ENCODE peak calls at places on chromosome 7, in ten cellular contexts. One of them, this sample, is unnamed.

GRCh38 chr7:15687645-15688025 is 1.2 kb upstream of the MEOX2 start:
- DNase-seq in A549: no peak
- DNase-seq in tibial artery: peak; percentile 41
- DNase-seq in nephron progenitor cell: peak; percentile 50
- DNase-seq in hepatocyte: no peak
- DNase-seq in upper lobe of right lung: no peak
- DNase-seq in AG09309: no peak
- DNase-seq in NB4: no peak
- DNase-seq in bronchial epithelial cell: no peak
- DNase-seq in GM23338: peak; percentile 57
- DNase-seq in this sample: peak; percentile 35

GRCh38 chr7:154994996-154995395 is 7.9 kb downstream of the PAXIP1 start:
- DNase-seq in A549: no peak
- DNase-seq in tibial artery: no peak
- DNase-seq in nephron progenitor cell: no peak
- DNase-seq in hepatocyte: no peak
- DNase-seq in upper lobe of right lung: no peak
- DNase-seq in AG09309: no peak
- DNase-seq in NB4: no peak
- DNase-seq in bronchial epithelial cell: no peak
- DNase-seq in GM23338: no peak
- DNase-seq in this sample: no peak

GRCh38 chr7:65968256-65969185 is 13.5 kb downstream of the GUSB start:
- DNase-seq in A549: no peak
- DNase-seq in tibial artery: no peak
- DNase-seq in nephron progenitor cell: no peak
- DNase-seq in hepatocyte: no peak
- DNase-seq in upper lobe of right lung: peak; percentile 61
- DNase-seq in AG09309: no peak
- DNase-seq in NB4: no peak
- DNase-seq in bronchial epithelial cell: no peak
- DNase-seq in GM23338: no peak
- DNase-seq in this sample: no peak

GRCh38 chr7:88073625-88074024 is 139.6 kb downstream of the ADAM22 start:
- DNase-seq in A549: no peak
- DNase-seq in tibial artery: no peak
- DNase-seq in nephron progenitor cell: no peak
- DNase-seq in hepatocyte: no peak
- DNase-seq in upper lobe of right lung: no peak
- DNase-seq in AG09309: no peak
- DNase-seq in NB4: no peak
- DNase-seq in bronchial epithelial cell: no peak
- DNase-seq in GM23338: no peak
- DNase-seq in this sample: no peak

GRCh38 chr7:87475359-87476178 is at the start of gene ABCB4:
- DNase-seq in A549: no peak
- DNase-seq in tibial artery: no peak
- DNase-seq in nephron progenitor cell: peak; percentile 56
- DNase-seq in hepatocyte: peak; percentile 46
- DNase-seq in upper lobe of right lung: peak; percentile 59
- DNase-seq in AG09309: no peak
- DNase-seq in NB4: no peak
- DNase-seq in bronchial epithelial cell: no peak
- DNase-seq in GM23338: peak; percentile 39
- DNase-seq in this sample: no peak

GRCh38 chr7:149638566-149639320 is 134.6 kb downstream of the ZNF467 start:
- DNase-seq in A549: no peak
- DNase-seq in tibial artery: no peak
- DNase-seq in nephron progenitor cell: no peak
- DNase-seq in hepatocyte: no peak
- DNase-seq in upper lobe of right lung: no peak
- DNase-seq in AG09309: no peak
- DNase-seq in NB4: no peak
- DNase-seq in bronchial epithelial cell: no peak
- DNase-seq in GM23338: no peak
- DNase-seq in this sample: no peak

GRCh38 chr7:132518102-132518838 is 58.0 kb downstream of the PLXNA4 start:
- DNase-seq in A549: peak; percentile 44
- DNase-seq in tibial artery: no peak
- DNase-seq in nephron progenitor cell: peak; percentile 20
- DNase-seq in hepatocyte: no peak
- DNase-seq in upper lobe of right lung: no peak
- DNase-seq in AG09309: no peak
- DNase-seq in NB4: peak; percentile 47
- DNase-seq in bronchial epithelial cell: peak; percentile 5
- DNase-seq in GM23338: peak; percentile 83
- DNase-seq in this sample: peak; percentile 59

GRCh38 chr7:30433082-30433481 is 45.5 kb downstream of the NOD1 start:
- DNase-seq in A549: no peak
- DNase-seq in tibial artery: peak; percentile 76
- DNase-seq in nephron progenitor cell: no peak
- DNase-seq in hepatocyte: peak; percentile 25
- DNase-seq in upper lobe of right lung: peak; percentile 73
- DNase-seq in AG09309: peak; percentile 51
- DNase-seq in NB4: peak; percentile 92
- DNase-seq in bronchial epithelial cell: no peak
- DNase-seq in GM23338: peak; percentile 58
- DNase-seq in this sample: no peak

GRCh38 chr7:45081670-45081974 is 7.1 kb downstream of the NACAD start:
- DNase-seq in A549: no peak
- DNase-seq in tibial artery: no peak
- DNase-seq in nephron progenitor cell: no peak
- DNase-seq in hepatocyte: no peak
- DNase-seq in upper lobe of right lung: no peak
- DNase-seq in AG09309: no peak
- DNase-seq in NB4: no peak
- DNase-seq in bronchial epithelial cell: no peak
- DNase-seq in GM23338: no peak
- DNase-seq in this sample: no peak

GRCh38 chr7:138459300-138460175 is 521 bp upstream of the TRIM24 start:
- DNase-seq in A549: peak; percentile 98
- DNase-seq in tibial artery: peak; percentile 96
- DNase-seq in nephron progenitor cell: peak; percentile 98
- DNase-seq in hepatocyte: peak; percentile 99
- DNase-seq in upper lobe of right lung: peak; percentile 98
- DNase-seq in AG09309: no peak
- DNase-seq in NB4: no peak
- DNase-seq in bronchial epithelial cell: peak; percentile 91
- DNase-seq in GM23338: peak; percentile 99
- DNase-seq in this sample: peak; percentile 97

GRCh38 chr7:127252736-127253288 is at the start of gene GRM8:
- DNase-seq in A549: peak; percentile 13
- DNase-seq in tibial artery: peak; percentile 41
- DNase-seq in nephron progenitor cell: peak; percentile 81
- DNase-seq in hepatocyte: peak; percentile 61
- DNase-seq in upper lobe of right lung: peak; percentile 70
- DNase-seq in AG09309: no peak
- DNase-seq in NB4: no peak
- DNase-seq in bronchial epithelial cell: no peak
- DNase-seq in GM23338: peak; percentile 87
- DNase-seq in this sample: peak; percentile 54

GRCh38 chr7:7857143-7857583 is 111.4 kb upstream of the GLCCI1 start:
- DNase-seq in A549: no peak
- DNase-seq in tibial artery: no peak
- DNase-seq in nephron progenitor cell: no peak
- DNase-seq in hepatocyte: no peak
- DNase-seq in upper lobe of right lung: no peak
- DNase-seq in AG09309: no peak
- DNase-seq in NB4: peak; percentile 77
- DNase-seq in bronchial epithelial cell: no peak
- DNase-seq in GM23338: no peak
- DNase-seq in this sample: peak; percentile 27

GRCh38 chr7:44980393-44981034 is 1.7 kb upstream of the MYO1G start:
- DNase-seq in A549: no peak
- DNase-seq in tibial artery: peak; percentile 43
- DNase-seq in nephron progenitor cell: no peak
- DNase-seq in hepatocyte: no peak
- DNase-seq in upper lobe of right lung: peak; percentile 78
- DNase-seq in AG09309: peak; percentile 55
- DNase-seq in NB4: peak; percentile 98
- DNase-seq in bronchial epithelial cell: peak; percentile 63
- DNase-seq in GM23338: no peak
- DNase-seq in this sample: no peak

GRCh38 chr7:73626814-73627213 is 2.5 kb upstream of the MLXIPL start:
- DNase-seq in A549: no peak
- DNase-seq in tibial artery: no peak
- DNase-seq in nephron progenitor cell: no peak
- DNase-seq in hepatocyte: no peak
- DNase-seq in upper lobe of right lung: no peak
- DNase-seq in AG09309: no peak
- DNase-seq in NB4: no peak
- DNase-seq in bronchial epithelial cell: peak; percentile 30
- DNase-seq in GM23338: peak; percentile 53
- DNase-seq in this sample: no peak

GRCh38 chr7:32400676-32401075 is 89.5 kb downstream of the LSM5 start:
- DNase-seq in A549: no peak
- DNase-seq in tibial artery: no peak
- DNase-seq in nephron progenitor cell: no peak
- DNase-seq in hepatocyte: no peak
- DNase-seq in upper lobe of right lung: no peak
- DNase-seq in AG09309: no peak
- DNase-seq in NB4: no peak
- DNase-seq in bronchial epithelial cell: no peak
- DNase-seq in GM23338: no peak
- DNase-seq in this sample: no peak

GRCh38 chr7:131105803-131106680 is 221.6 kb upstream of the MKLN1 start:
- DNase-seq in A549: peak; percentile 76
- DNase-seq in tibial artery: peak; percentile 88
- DNase-seq in nephron progenitor cell: peak; percentile 71
- DNase-seq in hepatocyte: peak; percentile 87
- DNase-seq in upper lobe of right lung: peak; percentile 95
- DNase-seq in AG09309: no peak
- DNase-seq in NB4: peak; percentile 82
- DNase-seq in bronchial epithelial cell: peak; percentile 55
- DNase-seq in GM23338: peak; percentile 70
- DNase-seq in this sample: peak; percentile 39

GRCh38 chr7:158246272-158246959 is 341.2 kb downstream of the PTPRN2 start:
- DNase-seq in A549: no peak
- DNase-seq in tibial artery: no peak
- DNase-seq in nephron progenitor cell: no peak
- DNase-seq in hepatocyte: no peak
- DNase-seq in upper lobe of right lung: no peak
- DNase-seq in AG09309: no peak
- DNase-seq in NB4: no peak
- DNase-seq in bronchial epithelial cell: no peak
- DNase-seq in GM23338: no peak
- DNase-seq in this sample: no peak

GRCh38 chr7:43308913-43309789 is 196.7 kb downstream of the HECW1 start:
- DNase-seq in A549: no peak
- DNase-seq in tibial artery: no peak
- DNase-seq in nephron progenitor cell: no peak
- DNase-seq in hepatocyte: no peak
- DNase-seq in upper lobe of right lung: no peak
- DNase-seq in AG09309: no peak
- DNase-seq in NB4: no peak
- DNase-seq in bronchial epithelial cell: no peak
- DNase-seq in GM23338: no peak
- DNase-seq in this sample: no peak
- TF ChIP-seq CTCF in A549: no peak
- TF ChIP-seq CTCF in tibial artery: no peak
- TF ChIP-seq CTCF in nephron progenitor cell: no peak
- TF ChIP-seq CTCF in hepatocyte: no peak
- TF ChIP-seq CTCF in upper lobe of right lung: no peak
- TF ChIP-seq CTCF in AG09309: no peak
- TF ChIP-seq CTCF in NB4: no peak
- TF ChIP-seq CTCF in bronchial epithelial cell: no peak
- TF ChIP-seq CTCF in GM23338: no peak
- TF ChIP-seq CTCF in this sample: no peak

GRCh38 chr7:120981888-120982615 is 6.5 kb upstream of the CPED1 start:
- DNase-seq in A549: no peak
- DNase-seq in tibial artery: no peak
- DNase-seq in nephron progenitor cell: no peak
- DNase-seq in hepatocyte: no peak
- DNase-seq in upper lobe of right lung: no peak
- DNase-seq in AG09309: peak; percentile 52
- DNase-seq in NB4: no peak
- DNase-seq in bronchial epithelial cell: peak; percentile 37
- DNase-seq in GM23338: peak; percentile 38
- DNase-seq in this sample: no peak
- TF ChIP-seq CTCF in A549: no peak
- TF ChIP-seq CTCF in tibial artery: no peak
- TF ChIP-seq CTCF in nephron progenitor cell: no peak
- TF ChIP-seq CTCF in hepatocyte: no peak
- TF ChIP-seq CTCF in upper lobe of right lung: no peak
- TF ChIP-seq CTCF in AG09309: no peak
- TF ChIP-seq CTCF in NB4: no peak
- TF ChIP-seq CTCF in bronchial epithelial cell: no peak
- TF ChIP-seq CTCF in GM23338: peak; percentile 52
- TF ChIP-seq CTCF in this sample: no peak

DNA sequence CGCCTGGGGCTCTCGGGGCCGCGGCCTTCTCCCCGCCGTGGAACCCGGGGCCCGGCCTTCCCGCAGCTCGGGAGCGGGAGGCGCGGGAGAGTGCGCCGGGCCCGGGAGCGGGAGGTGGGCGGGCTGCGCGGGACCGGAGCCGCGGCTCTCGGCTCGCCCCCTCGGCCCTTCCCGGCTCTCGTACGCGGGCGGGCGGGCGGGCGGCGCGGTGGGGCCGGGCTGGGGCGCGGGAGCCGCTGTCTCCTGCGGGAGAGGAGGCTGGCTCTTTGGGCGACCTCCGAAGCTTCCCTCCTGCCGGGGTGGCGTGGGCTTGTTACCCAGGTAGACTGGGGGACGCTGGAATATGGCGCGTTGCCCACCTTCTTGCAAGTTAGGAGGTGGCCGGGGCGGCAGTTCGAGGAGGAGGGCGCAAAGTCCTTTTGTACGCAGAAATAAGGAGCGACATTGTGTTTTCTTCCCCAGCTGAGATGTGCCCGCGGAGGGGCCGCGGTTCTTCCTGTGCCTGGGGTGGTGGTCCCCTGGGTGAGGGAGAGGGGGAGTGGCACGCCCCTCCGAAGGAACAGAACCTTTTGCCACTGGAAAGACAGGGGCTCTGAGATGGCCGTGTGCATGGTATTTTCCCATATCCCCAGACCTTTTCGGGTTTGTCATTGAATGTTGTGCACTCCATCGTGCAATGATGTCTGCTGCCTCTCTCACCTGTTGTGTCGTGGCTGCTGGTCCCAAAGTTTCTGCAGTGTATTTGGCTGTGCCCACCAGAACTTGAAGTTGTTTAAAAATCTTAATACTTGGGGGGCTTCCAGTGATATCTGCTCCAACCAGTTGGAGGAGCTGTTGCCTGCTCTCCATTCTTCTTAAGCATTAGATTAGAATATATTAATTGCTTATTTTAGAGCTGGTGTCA is 844 bp downstream of the NRF1 start:
- DNase-seq in A549: peak; percentile 46
- DNase-seq in tibial artery: peak; percentile 67
- DNase-seq in nephron progenitor cell: no peak
- DNase-seq in hepatocyte: peak; percentile 61
- DNase-seq in upper lobe of right lung: peak; percentile 80
- DNase-seq in AG09309: no peak
- DNase-seq in NB4: peak; percentile 76
- DNase-seq in bronchial epithelial cell: peak; percentile 50
- DNase-seq in GM23338: peak; percentile 40
- DNase-seq in this sample: peak; percentile 16
- TF ChIP-seq CTCF in A549: peak; percentile 62
- TF ChIP-seq CTCF in tibial artery: peak; percentile 43
- TF ChIP-seq CTCF in nephron progenitor cell: peak; percentile 51
- TF ChIP-seq CTCF in hepatocyte: peak; percentile 75
- TF ChIP-seq CTCF in upper lobe of right lung: peak; percentile 57
- TF ChIP-seq CTCF in AG09309: peak; percentile 62
- TF ChIP-seq CTCF in NB4: peak; percentile 85
- TF ChIP-seq CTCF in bronchial epithelial cell: peak; percentile 42
- TF ChIP-seq CTCF in GM23338: peak; percentile 65
- TF ChIP-seq CTCF in this sample: peak; percentile 48

GRCh38 chr7:95373323-95373722 is 22.9 kb downstream of the PON3 start:
- DNase-seq in A549: no peak
- DNase-seq in tibial artery: no peak
- DNase-seq in nephron progenitor cell: no peak
- DNase-seq in hepatocyte: no peak
- DNase-seq in upper lobe of right lung: no peak
- DNase-seq in AG09309: no peak
- DNase-seq in NB4: no peak
- DNase-seq in bronchial epithelial cell: no peak
- DNase-seq in GM23338: no peak
- DNase-seq in this sample: no peak
- TF ChIP-seq CTCF in A549: no peak
- TF ChIP-seq CTCF in tibial artery: no peak
- TF ChIP-seq CTCF in nephron progenitor cell: no peak
- TF ChIP-seq CTCF in hepatocyte: no peak
- TF ChIP-seq CTCF in upper lobe of right lung: no peak
- TF ChIP-seq CTCF in AG09309: no peak
- TF ChIP-seq CTCF in NB4: no peak
- TF ChIP-seq CTCF in bronchial epithelial cell: no peak
- TF ChIP-seq CTCF in GM23338: peak; percentile 16
- TF ChIP-seq CTCF in this sample: no peak

This sample was measured in WERI-Rb-1.